ENCODE peak calls at places on chromosome 5, in four cellular contexts. R is astrocyte of the spinal cord, X is left lung, B is aorta. T is an unnamed sample.

GRCh38 chr5:172502969-172503368 is 48.6 kb upstream of the SH3PXD2B start:
- DNase-seq in B (peak; percentile 54), R (no peak), X (no peak), T (no peak)

GRCh38 chr5:59218424-59219045 is 635.7 kb downstream of the RAB3C start:
- DNase-seq in X (no peak), B (no peak), R (peak; percentile 35), T (no peak)

GRCh38 chr5:9233712-9234111 is 312.2 kb downstream of the SEMA5A start:
- DNase-seq in X (no peak), B (no peak), R (peak; percentile 30), T (peak; percentile 32)

GRCh38 chr5:163401271-163401670 is 36.1 kb upstream of the CCNG1 start:
- DNase-seq in X (no peak), B (no peak), R (no peak), T (no peak)

GRCh38 chr5:152331718-152332117 is 73.4 kb downstream of the NMUR2 start:
- DNase-seq in R (no peak), X (no peak), B (no peak), T (no peak)

GRCh38 chr5:57229315-57229714 is 55.5 kb downstream of the GPBP1 start:
- DNase-seq in R (no peak), B (no peak), X (no peak), T (no peak)

GRCh38 chr5:39829479-39829878 is 404.7 kb upstream of the DAB2 start:
- DNase-seq in B (no peak), X (no peak), R (no peak), T (no peak)

GRCh38 chr5:117255211-117256032 is 680.8 kb upstream of the SEMA6A start:
- DNase-seq in B (no peak), R (no peak), X (no peak), T (no peak)

GRCh38 chr5:127916875-127917573 is 166.5 kb upstream of the SLC12A2 start:
- DNase-seq in B (no peak), R (no peak), X (no peak), T (no peak)

GRCh38 chr5:151755383-151755782 is 3.0 kb downstream of the ATOX1 start:
- DNase-seq in B (no peak), R (no peak), X (no peak), T (no peak)

GRCh38 chr5:14510156-14510734 is 71.3 kb upstream of the OTULINL start:
- DNase-seq in B (no peak), R (no peak), X (no peak), T (no peak)

GRCh38 chr5:172952034-172952511 is 7.2 kb upstream of the RPL26L1 start:
- DNase-seq in B (no peak), R (no peak), X (no peak), T (no peak)

GRCh38 chr5:97266576-97266975 is 83.5 kb upstream of the RIOK2 start:
- DNase-seq in X (no peak), R (no peak), B (no peak), T (no peak)

GRCh38 chr5:176578391-176578808 is 29.3 kb downstream of the CDHR2 start:
- DNase-seq in R (peak; percentile 26), B (peak; percentile 65), X (peak; percentile 78), T (no peak)

GRCh38 chr5:171442287-171443042 is 23.0 kb downstream of the FGF18 start:
- DNase-seq in R (peak; percentile 42), B (no peak), X (peak; percentile 33), T (peak; percentile 45)

GRCh38 chr5:65161655-65162054 is 320.1 kb downstream of the ADAMTS6 start:
- DNase-seq in X (no peak), B (no peak), R (no peak), T (no peak)

GRCh38 chr5:52709171-52709925 is 78.4 kb upstream of the ITGA1 start:
- DNase-seq in R (peak; percentile 86), X (no peak), B (no peak), T (peak; percentile 73)

DNA sequence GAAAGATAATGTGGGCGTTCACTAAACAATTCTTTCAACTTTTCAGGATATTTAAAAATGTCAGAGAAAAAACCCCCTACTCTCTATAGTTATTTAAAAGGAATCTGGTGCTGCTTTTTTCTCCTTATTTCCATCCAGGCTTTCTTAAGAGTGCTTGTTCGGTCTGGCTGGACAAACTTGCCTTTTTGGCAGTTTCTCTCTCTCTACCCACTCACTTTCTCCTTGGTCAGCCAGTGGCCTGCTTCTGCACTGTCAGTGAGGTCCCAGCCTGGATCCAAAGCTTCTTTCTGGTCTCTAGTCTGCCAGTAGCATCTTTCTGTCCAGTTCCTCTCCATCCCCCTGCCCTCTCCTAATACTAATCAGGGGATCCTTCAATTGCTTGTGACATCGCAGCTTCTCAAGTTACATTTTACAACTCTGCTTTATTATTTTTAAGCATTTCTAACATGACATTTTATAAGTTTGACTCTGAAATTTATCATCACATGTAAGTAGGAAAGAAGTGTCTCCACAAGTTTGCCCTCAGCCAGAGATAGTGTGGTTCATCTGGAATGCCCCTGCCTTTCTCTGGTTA is 50.4 kb downstream of the PIK3R1 start:
- DNase-seq in X (no peak), B (no peak), R (no peak), T (no peak)
- H3K4me3 ChIP-seq in X (no peak overlapping the region), B (no peak overlapping the region), R (no peak overlapping the region), T (no peak overlapping the region)

GRCh38 chr5:175410926-175411325 is 33.1 kb downstream of the DRD1 start:
- DNase-seq in B (no peak), X (no peak), R (no peak), T (no peak)
- H3K4me3 ChIP-seq in B (no peak overlapping the region), X (no peak overlapping the region), R (no peak overlapping the region), T (no peak overlapping the region)

DNA sequence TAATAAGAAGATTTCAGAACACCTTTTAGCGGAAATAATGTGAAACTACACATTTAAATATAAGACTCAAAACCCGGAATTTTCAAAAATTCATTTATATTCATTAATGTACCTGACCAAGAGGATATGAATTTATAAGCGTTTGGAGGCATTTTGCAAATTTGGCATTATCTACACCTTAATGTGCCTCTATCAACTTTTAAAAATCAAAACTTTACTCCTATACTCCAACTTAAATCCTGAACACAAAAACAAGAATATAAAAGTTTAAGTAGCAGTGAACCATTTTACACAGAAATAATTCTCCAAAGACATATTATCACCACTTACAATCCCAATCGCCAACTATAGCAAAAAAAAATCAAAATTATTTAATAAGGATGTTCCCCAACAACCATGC is 3.9 kb downstream of the ZNF608 start:
- DNase-seq in B (no peak), R (no peak), X (no peak), T (no peak)
- H3K4me3 ChIP-seq in B (peak overlapping the region; percentile 57), R (peak overlapping the region; percentile 74), X (peak overlapping the region; percentile 46), T (peak overlapping the region; percentile 84)

DNA sequence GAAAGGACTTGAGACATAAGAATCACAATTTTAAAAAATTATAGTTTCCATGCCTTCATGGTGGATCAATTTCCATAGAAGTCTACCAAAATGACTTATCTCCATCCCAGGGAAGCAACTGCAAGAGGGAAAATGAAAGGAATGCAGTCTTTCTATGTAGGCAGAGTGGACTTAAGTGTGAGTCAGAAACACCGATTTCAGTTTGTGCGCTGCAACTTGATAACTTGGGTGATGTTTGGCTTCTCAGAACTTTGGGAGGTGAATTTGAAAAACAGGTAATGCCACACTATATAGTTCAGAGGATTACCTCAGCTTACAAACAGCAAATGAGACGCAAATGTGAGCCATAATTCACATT is 708 bp upstream of the CSNK1G3 start:
- DNase-seq in B (no peak), X (no peak), R (peak; percentile 70), T (peak; percentile 43)
- H3K4me3 ChIP-seq in B (peak overlapping the region; percentile 75), X (peak overlapping the region; percentile 56), R (peak overlapping the region; percentile 82), T (peak overlapping the region; percentile 82)

GRCh38 chr5:149886697-149887470 is 57.7 kb downstream of the PDE6A start:
- DNase-seq in B (no peak), R (peak; percentile 75), X (no peak), T (peak; percentile 31)

GRCh38 chr5:149885512-149885911 is 59.1 kb downstream of the PDE6A start:
- DNase-seq in B (no peak), X (no peak), R (no peak), T (no peak)

GRCh38 chr5:149886060-149886459 is 58.5 kb downstream of the PDE6A start:
- DNase-seq in R (peak; percentile 84), B (no peak), X (no peak), T (peak; percentile 68)

GRCh38 chr5:149888280-149888679 is 56.3 kb downstream of the PDE6A start:
- DNase-seq in X (no peak), R (no peak), B (no peak), T (no peak)

GRCh38 chr5:149887622-149888183 is 56.9 kb downstream of the PDE6A start:
- DNase-seq in R (peak; percentile 95), X (no peak), B (no peak), T (peak; percentile 97)
- H3K4me3 ChIP-seq in R (no peak overlapping the region), X (no peak overlapping the region), B (no peak overlapping the region), T (no peak overlapping the region)

GRCh38 chr5:141343953-141344463 is 379 bp downstream of the PCDHGA3 start:
- DNase-seq in B (no peak), X (no peak), R (no peak), T (no peak)
- H3K4me3 ChIP-seq in B (peak overlapping the region; percentile 29), X (no peak overlapping the region), R (peak overlapping the region; percentile 39), T (peak overlapping the region; percentile 38)

GRCh38 chr5:80094339-80094738 is 59.2 kb downstream of the THBS4 start:
- DNase-seq in R (no peak), B (no peak), X (no peak), T (no peak)

GRCh38 chr5:80103375-80103774 is 68.2 kb downstream of the THBS4 start:
- DNase-seq in B (no peak), X (no peak), R (no peak), T (no peak)

GRCh38 chr5:80101993-80102392 is 66.8 kb downstream of the THBS4 start:
- DNase-seq in B (no peak), R (no peak), X (no peak), T (no peak)

GRCh38 chr5:80097516-80097915 is 62.4 kb downstream of the THBS4 start:
- DNase-seq in R (no peak), B (no peak), X (no peak), T (no peak)

GRCh38 chr5:80098951-80099350 is 63.8 kb downstream of the THBS4 start:
- DNase-seq in X (no peak), R (no peak), B (no peak), T (no peak)
- H3K4me3 ChIP-seq in X (no peak overlapping the region), R (no peak overlapping the region), B (no peak overlapping the region), T (no peak overlapping the region)

GRCh38 chr5:90383903-90384302 is 25.7 kb downstream of the CETN3 start:
- DNase-seq in R (no peak), X (no peak), B (no peak), T (no peak)

GRCh38 chr5:90384389-90384788 is 25.2 kb downstream of the CETN3 start:
- DNase-seq in X (no peak), R (no peak), B (no peak), T (no peak)

GRCh38 chr5:90390326-90390725 is 19.2 kb downstream of the CETN3 start:
- DNase-seq in B (no peak), X (no peak), R (no peak), T (no peak)

GRCh38 chr5:90387508-90387907 is 22.0 kb downstream of the CETN3 start:
- DNase-seq in X (no peak), B (no peak), R (no peak), T (no peak)

GRCh38 chr5:90386099-90386710 is 23.4 kb downstream of the CETN3 start:
- DNase-seq in R (peak; percentile 39), B (no peak), X (no peak), T (no peak)
- H3K4me3 ChIP-seq in R (no peak overlapping the region), B (no peak overlapping the region), X (no peak overlapping the region), T (no peak overlapping the region)

T was measured in brain microvascular endothelial cell.